ENCODE peak calls at places on chromosomes 3 and 15, in seven cellular contexts. C is body of pancreas, J is foreskin fibroblast, S is Peyer's patch, W is bronchial epithelial cell, Z is fibroblast of the aortic adventitia, X is uterus. U is an unnamed sample.

GRCh38 chr3:8886556-8886955 is 76.7 kb downstream of the RAD18 start:
- DNase-seq in J (no peak), X (no peak), C (no peak), S (no peak), Z (peak; percentile 30), W (no peak), U (no peak)

GRCh38 chr3:134380249-134380648 is 6.0 kb upstream of the AMOTL2 start:
- DNase-seq in C (no peak), W (no peak), X (no peak), J (no peak), S (no peak), Z (no peak), U (no peak)

GRCh38 chr3:29164825-29165224 is 116.0 kb upstream of the RBMS3 start:
- DNase-seq in J (no peak), S (no peak), C (no peak), X (no peak), W (no peak), Z (no peak), U (no peak)

GRCh38 chr3:196662033-196662432 is 22.5 kb downstream of the NRROS start:
- DNase-seq in J (no peak), C (no peak), S (no peak), X (no peak), W (no peak), Z (no peak), U (no peak)

GRCh38 chr3:128269796-128270195 is 116.5 kb downstream of the EEFSEC start:
- DNase-seq in W (no peak), J (no peak), Z (no peak), C (no peak), X (no peak), S (no peak), U (no peak)

GRCh38 chr3:63814300-63814699 is 4.8 kb upstream of the C3orf49 start:
- DNase-seq in X (no peak), W (peak; percentile 49), C (no peak), J (peak; percentile 30), S (no peak), Z (peak; percentile 27), U (no peak)

GRCh38 chr15:90716976-90717821 is at the start of gene BLM:
- DNase-seq in J (peak; percentile 99), C (peak; percentile 96), S (peak; percentile 97), X (peak; percentile 95), W (peak; percentile 94), Z (peak; percentile 96), U (peak; percentile 88)

GRCh38 chr3:88610820-88611219 is 461.1 kb downstream of the C3orf38 start:
- DNase-seq in S (no peak), X (no peak), Z (no peak), W (no peak), J (no peak), C (no peak), U (no peak)

GRCh38 chr15:40806672-40807027 is 239 bp upstream of the ZFYVE19 start:
- DNase-seq in W (no peak), Z (no peak), C (no peak), S (no peak), X (no peak), J (no peak), U (no peak)

GRCh38 chr15:40809051-40809450 is 1.8 kb upstream of the DNAJC17 start:
- DNase-seq in J (no peak), W (no peak), S (no peak), X (no peak), Z (no peak), C (no peak), U (no peak)

GRCh38 chr15:40807888-40808194 is 568 bp upstream of the DNAJC17 start:
- DNase-seq in X (no peak), C (no peak), S (no peak), J (no peak), Z (no peak), W (no peak), U (no peak)

GRCh38 chr15:40803688-40804087 is 3.2 kb upstream of the ZFYVE19 start:
- DNase-seq in C (no peak), W (no peak), X (no peak), J (no peak), Z (no peak), S (no peak), U (no peak)

DNA sequence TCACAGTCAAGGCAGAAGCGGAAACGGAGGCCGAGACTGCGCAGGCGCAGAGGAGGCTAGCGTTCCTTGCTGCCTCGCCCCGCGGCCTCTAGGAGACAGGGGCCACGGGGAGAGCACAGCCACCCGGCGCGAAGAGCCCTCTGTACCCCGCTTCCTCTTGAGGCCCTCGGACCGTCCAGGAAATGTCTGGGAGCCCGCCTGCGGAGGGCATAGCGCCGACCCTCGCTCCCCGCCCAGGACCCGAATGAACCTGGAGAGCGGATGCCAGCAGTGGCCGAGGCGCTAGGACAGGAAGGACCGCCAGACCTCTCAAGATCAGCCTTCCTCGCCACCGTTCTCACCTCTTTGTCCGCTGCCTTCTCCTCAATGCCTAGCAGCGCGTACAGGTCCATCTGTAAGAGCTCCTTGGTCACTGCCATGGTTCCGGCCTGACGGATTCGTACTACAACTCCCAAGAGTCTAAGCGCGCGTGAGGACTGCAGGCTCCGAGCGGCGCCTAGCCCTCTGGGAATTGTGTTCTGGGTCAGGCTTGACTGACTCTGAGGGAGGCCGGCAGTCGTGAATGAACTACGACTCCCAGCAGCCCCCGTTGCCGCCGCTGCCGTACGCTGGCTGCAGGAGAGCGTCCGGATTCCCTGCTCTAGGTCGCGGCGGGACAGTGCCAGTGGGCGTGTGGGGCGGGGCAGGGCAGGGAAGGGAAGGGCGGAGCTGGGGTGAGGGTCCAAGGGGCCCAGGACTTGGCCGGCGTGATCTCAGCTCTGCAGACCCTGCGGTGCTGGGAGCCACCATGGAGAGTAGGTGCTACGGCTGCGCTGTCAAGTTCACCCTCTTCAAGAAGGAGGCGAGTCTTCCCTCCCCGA is at the start of the genes DNAJC17 and ZFYVE19:
- DNase-seq in W (peak; percentile 95), S (peak; percentile 96), C (peak; percentile 97), X (peak; percentile 96), Z (peak; percentile 98), J (peak; percentile 99), U (peak; percentile 93)
- TF ChIP-seq CTCF in W (no peak), S (peak; percentile 31), C (peak; percentile 19), X (no peak), Z (no peak), J (no peak), U (no peak)

GRCh38 chr3:169390310-169390731 is 273.2 kb downstream of the MECOM start:
- DNase-seq in X (no peak), Z (peak; percentile 49), S (no peak), J (no peak), C (no peak), W (peak; percentile 62), U (no peak)

GRCh38 chr3:169389211-169389924 is 274.1 kb downstream of the MECOM start:
- DNase-seq in C (no peak), J (no peak), W (peak; percentile 37), S (no peak), X (no peak), Z (peak; percentile 45), U (no peak)

GRCh38 chr3:169390741-169391300 is 272.7 kb downstream of the MECOM start:
- DNase-seq in J (no peak), C (no peak), Z (peak; percentile 64), W (peak; percentile 40), S (no peak), X (no peak), U (no peak)

GRCh38 chr3:169389925-169390253 is 273.6 kb downstream of the MECOM start:
- DNase-seq in C (peak; percentile 49), S (no peak), Z (no peak), X (no peak), W (no peak), J (no peak), U (no peak)

DNA sequence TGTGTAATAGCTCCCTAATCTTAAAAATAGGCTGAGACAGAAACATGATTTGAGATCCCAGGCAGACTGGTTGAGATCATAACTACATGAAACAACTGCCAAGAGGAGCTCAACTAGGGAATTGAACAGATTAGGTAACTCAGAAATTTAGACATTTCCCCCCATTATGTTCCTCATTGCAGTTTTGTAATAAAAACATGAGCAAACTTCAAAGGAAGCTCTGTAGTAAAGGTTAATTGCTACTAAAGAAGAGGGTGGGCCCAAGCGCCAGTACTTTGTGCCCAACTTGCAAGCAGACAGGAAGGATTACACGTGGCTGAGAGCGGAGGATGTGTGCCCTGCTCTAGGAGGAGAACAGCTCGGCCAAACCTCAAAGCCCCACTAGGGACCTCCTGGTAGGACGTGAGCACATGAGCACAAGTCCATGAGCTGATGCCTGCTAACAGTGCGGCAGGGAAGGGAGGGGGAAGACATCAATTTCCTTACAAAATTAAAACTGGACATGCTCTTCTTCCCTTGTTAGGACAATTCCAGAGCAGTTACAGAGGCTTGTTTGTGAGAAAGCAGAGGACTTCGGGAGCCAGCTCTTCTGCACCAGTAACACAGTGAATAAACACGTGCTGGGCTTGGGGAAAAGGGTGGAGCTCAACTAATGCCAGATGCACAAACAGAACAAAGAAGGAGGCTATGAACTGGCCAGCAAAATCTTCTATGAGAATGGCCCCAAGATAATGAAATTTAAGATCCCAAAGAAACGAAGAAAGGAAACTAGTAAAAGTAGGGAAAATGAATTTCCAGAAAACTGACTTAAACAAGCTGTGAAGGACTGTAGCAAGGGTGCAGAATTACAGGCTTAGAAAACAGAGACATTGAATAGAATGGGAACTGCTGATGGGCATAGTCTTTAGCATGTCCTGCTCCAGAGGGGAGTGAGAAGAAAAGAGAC is 275.5 kb downstream of the MECOM start:
- DNase-seq in S (peak; percentile 65), C (peak; percentile 56), Z (peak; percentile 80), W (no peak), J (peak; percentile 3), X (peak; percentile 64), U (no peak)
- H3K4me3 ChIP-seq in S (no peak overlapping the region), C (no peak overlapping the region), Z (no peak overlapping the region), W (no peak overlapping the region), J (no peak overlapping the region), X (no peak overlapping the region), U (no peak overlapping the region)

GRCh38 chr3:113847664-113848461 is 9.3 kb downstream of the GRAMD1C start:
- DNase-seq in J (no peak), W (peak; percentile 98), X (no peak), Z (no peak), C (no peak), S (no peak), U (no peak)

GRCh38 chr3:113839551-113839950 is 963 bp downstream of the GRAMD1C start:
- DNase-seq in W (no peak), S (no peak), J (no peak), C (no peak), X (no peak), Z (no peak), U (peak; percentile 60)

GRCh38 chr3:113847243-113847642 is 8.7 kb downstream of the GRAMD1C start:
- DNase-seq in Z (no peak), S (no peak), J (no peak), W (no peak), X (no peak), C (no peak), U (no peak)

DNA sequence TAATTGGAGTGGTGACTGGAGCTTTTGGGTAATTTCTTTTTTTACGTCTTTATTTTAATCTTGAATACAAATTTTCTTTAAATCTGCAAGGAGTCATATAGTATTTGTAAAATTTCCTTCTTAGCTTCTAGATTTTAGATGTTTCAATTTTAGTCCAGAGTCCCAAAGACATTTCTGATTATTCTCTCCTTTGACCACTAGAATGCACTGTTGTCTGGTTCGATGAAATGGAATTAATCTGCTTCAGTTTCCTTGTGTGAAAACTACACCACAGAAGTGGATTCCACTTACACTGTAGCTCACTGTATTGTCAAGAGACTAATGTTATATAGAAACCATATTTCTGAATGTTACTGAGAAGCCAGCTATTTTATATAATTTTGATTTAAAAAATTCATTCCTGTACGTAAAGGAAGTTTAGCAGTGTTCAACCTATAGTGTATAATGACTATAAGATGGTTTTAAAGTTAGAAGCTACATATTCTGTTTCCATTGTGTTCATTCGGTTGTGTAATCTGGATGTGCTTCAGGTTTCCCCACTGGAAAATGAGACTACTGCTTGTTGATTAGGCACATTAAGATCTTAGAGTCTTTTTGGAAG is 6.1 kb downstream of the GRAMD1C start:
- DNase-seq in W (peak; percentile 51), S (no peak), Z (peak; percentile 68), X (no peak), C (no peak), J (peak; percentile 63), U (no peak)
- TF ChIP-seq CTCF in W (peak; percentile 31), S (peak; percentile 79), Z (peak; percentile 67), X (peak; percentile 45), C (peak; percentile 73), J (peak; percentile 54), U (peak; percentile 59)

GRCh38 chr15:80778964-80779657 is at the start of gene CEMIP:
- DNase-seq in W (peak; percentile 43), J (peak; percentile 91), Z (peak; percentile 91), C (peak; percentile 68), X (peak; percentile 22), S (peak; percentile 89), U (no peak)
- H3K4me3 ChIP-seq in W (peak within 1 kb of the TSS; percentile 44), J (peak within 1 kb of the TSS; percentile 94), Z (peak within 1 kb of the TSS; percentile 97), C (no peak within 1 kb of the TSS), X (peak within 1 kb of the TSS; percentile 31), S (peak within 1 kb of the TSS; percentile 55), U (peak within 1 kb of the TSS; percentile 38)